ENCODE peak calls at places on chromosomes 4 and X, in five cellular contexts. Z is CD8-positive, alpha-beta T cell; A is Peyer's patch; J is right lobe of liver; Y is heart right ventricle. F is an unnamed sample. For H3K36me3, the result is how much of the 10 kb centered on the place peaks cover.

GRCh38 chr4:163810757-163811156 is 316.3 kb downstream of the TMA16 start:
- DNase-seq in A (no peak), Z (no peak), J (no peak), Y (no peak), F (no peak)

GRCh38 chr4:168900080-168900479 is 110.0 kb downstream of the CBR4 start:
- DNase-seq in Z (no peak), A (no peak), J (no peak), Y (peak), F (no peak)

GRCh38 chrX:67749536-67749935 is 205.7 kb downstream of the AR start:
- DNase-seq in Z (no peak), Y (no peak), A (no peak), J (no peak), F (no peak)

GRCh38 chrX:68827256-68827655 is 1.6 kb upstream of the EFNB1 start:
- DNase-seq in Z (no peak), J (no peak), A (no peak), Y (no peak), F (peak)

GRCh38 chr4:165779950-165780670 is 92.9 kb upstream of the TLL1 start:
- DNase-seq in Y (no peak), Z (no peak), J (no peak), A (no peak), F (no peak)

GRCh38 chr4:156298230-156298629 is 344.6 kb upstream of the CTSO start:
- DNase-seq in J (no peak), Z (no peak), A (no peak), Y (no peak), F (no peak)

GRCh38 chrX:11558972-11559371 is 106.7 kb downstream of the ARHGAP6 start:
- DNase-seq in Y (no peak), Z (peak), J (no peak), A (peak), F (peak)

GRCh38 chr4:94455081-94455480 is 3.3 kb downstream of the PDLIM5 start:
- DNase-seq in Z (no peak), A (peak), J (peak), Y (peak), F (no peak)

GRCh38 chr4:102663073-102663472 is 97.7 kb downstream of the MANBA start:
- DNase-seq in J (no peak), A (no peak), Z (no peak), Y (no peak), F (no peak)

GRCh38 chrX:103376979-103377324 is 614 bp downstream of the BEX3 start:
- DNase-seq in Z (no peak), J (peak), A (no peak), Y (no peak), F (no peak)

GRCh38 chrX:77731821-77732419 is 54.1 kb downstream of the ATRX start:
- DNase-seq in J (no peak), Y (peak), Z (no peak), A (no peak), F (no peak)

GRCh38 chrX:64580605-64581004 is 185.4 kb upstream of the MTMR8 start:
- DNase-seq in Z (no peak), Y (no peak), J (no peak), A (no peak), F (no peak)

GRCh38 chr4:139606600-139607301 is 50.7 kb upstream of the SETD7 start:
- DNase-seq in A (no peak), J (no peak), Y (no peak), Z (no peak), F (no peak)

GRCh38 chr4:139761461-139761860 is 95.8 kb downstream of the MGST2 start:
- DNase-seq in A (no peak), J (no peak), Z (no peak), Y (no peak), F (no peak)

GRCh38 chr4:34250562-34250961 is 1993.8 kb downstream of the ARAP2 start:
- DNase-seq in Z (no peak), Y (no peak), J (no peak), A (no peak), F (no peak)

GRCh38 chr4:148514581-148514980 is 72.4 kb upstream of the NR3C2 start:
- DNase-seq in A (no peak), Z (no peak), Y (no peak), J (no peak), F (no peak)

GRCh38 chrX:32395878-32396277 is 815.5 kb downstream of the DMD start:
- DNase-seq in J (no peak), Z (no peak), Y (no peak), A (no peak), F (no peak)

GRCh38 chrX:50067435-50068292 is 133.1 kb downstream of the AKAP4 start:
- DNase-seq in Z (no peak), J (peak), A (peak), Y (no peak), F (peak)

GRCh38 chr4:127525585-127525984 is 107.2 kb upstream of the INTU start:
- DNase-seq in Y (no peak), A (no peak), J (no peak), Z (no peak), F (no peak)

GRCh38 chr4:176794151-176794550 is 1.4 kb upstream of the VEGFC start:
- DNase-seq in Y (no peak), J (no peak), Z (no peak), A (no peak), F (no peak)

GRCh38 chr4:17781072-17781830 is at the start of gene FAM184B:
- DNase-seq in J (no peak), Z (no peak), Y (peak), A (no peak), F (no peak)

GRCh38 chr4:183876268-183876934 is 28.7 kb upstream of the STOX2 start:
- DNase-seq in Y (peak), Z (no peak), J (peak), A (peak), F (peak)

GRCh38 chr4:2689825-2690700 is 66.1 kb downstream of the TNIP2 start:
- DNase-seq in Z (no peak), A (peak), Y (no peak), J (no peak), F (no peak)
- H3K36me3 ChIP-seq in Z (half or more), A (under half), Y (half or more), J (half or more), F (under half)

DNA sequence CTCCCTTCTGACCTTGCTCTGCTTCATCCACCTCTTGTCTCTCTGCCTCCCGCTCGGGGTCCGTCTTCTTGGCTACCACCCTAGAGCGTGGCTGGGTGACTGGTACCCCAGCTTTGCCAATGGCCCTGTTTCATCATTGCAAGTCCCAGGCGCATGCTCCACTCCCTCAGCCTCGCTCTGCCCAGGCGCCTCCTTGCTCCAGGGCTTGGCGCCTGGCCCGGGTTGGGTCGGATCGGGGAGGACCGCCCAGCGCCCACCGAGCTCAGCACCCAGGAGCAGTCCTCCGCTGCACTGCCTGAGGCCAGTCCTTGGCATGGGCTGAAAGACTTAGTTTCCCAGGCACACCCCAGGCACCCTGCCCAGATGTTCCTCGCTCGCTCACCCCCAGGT is 577 bp downstream of the BGN start:
- DNase-seq in A (no peak), J (no peak), Y (peak), Z (no peak), F (no peak)
- H3K27ac ChIP-seq in A (no peak), J (no peak), Y (peak), Z (no peak), F (no peak)

DNA sequence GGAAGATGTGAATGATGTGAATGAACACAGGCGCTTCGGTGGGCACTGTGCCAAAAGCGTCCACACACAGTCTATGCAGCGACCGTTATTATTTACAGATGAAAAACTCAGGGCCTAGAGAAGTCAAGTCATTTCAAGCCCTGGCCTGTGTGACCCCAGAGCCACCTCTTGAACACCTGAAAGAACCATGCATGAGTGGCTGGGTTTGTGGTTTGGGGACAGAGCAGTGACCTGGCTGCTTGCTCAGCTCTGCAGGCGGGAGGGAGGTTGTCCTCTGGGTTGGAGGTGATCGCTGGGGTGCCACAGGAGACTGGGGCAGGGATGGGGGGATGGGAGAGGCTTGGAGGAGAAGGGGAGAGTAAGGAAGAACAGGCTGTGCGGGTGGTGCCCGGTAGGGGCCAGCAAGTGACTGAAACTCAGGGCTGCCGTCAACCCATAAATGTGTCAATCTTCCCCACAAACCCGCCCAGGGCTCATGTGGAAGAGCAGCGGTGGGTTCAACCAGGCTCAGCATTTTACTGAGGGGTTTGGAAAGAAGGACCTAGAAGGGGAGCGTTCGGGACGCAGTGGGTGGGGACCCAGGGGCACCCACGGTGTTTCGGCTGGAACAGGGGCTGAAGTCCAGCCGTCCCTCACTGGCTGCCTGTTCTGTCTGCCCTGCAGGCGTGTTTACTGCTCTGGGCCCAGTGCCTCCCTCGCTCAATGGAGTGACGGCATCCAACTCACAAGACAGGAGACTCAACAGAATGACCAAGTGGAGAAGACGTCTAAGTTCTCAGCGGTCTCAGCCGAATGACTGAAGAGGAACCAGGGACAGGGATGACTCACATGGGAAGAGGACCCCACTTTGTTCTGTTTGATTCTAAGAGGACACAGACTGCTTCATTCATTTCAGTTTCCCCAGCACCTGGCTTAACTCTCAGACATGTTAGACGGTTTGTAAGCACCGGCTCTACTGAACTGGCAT is 167.8 kb downstream of the AFAP1 start:
- DNase-seq in Y (no peak), Z (no peak), J (no peak), A (peak), F (no peak)
- H3K36me3 ChIP-seq in Y (under half), Z (under half), J (under half), A (under half), F (under half)

GRCh38 chrX:13115457-13115856 is 71.0 kb upstream of the FAM9C start:
- DNase-seq in J (no peak), Y (no peak), Z (no peak), A (no peak), F (no peak)
- H3K27ac ChIP-seq in J (no peak), Y (no peak), Z (no peak), A (no peak), F (no peak)

DNA sequence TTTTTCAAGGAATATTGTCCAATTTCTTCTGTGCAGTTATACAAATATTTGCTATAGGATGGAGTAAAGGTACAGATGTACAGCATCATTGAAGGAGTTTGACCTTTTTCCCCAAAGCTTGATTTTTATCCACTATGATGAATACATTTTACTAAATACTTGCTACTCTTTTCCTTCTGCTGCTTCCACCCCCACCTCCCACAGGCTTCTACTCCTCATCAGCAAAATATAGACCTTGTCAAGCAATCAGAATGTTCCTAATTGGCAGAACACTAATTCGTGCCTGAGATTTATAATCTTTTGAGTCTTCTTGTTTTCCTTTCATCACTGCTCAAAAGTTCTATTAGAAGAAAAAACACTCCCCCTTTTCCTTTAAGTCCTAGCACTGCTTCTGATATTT is 3.8 kb upstream of the THAP9 start:
- DNase-seq in Z (no peak), A (no peak), J (no peak), Y (no peak), F (no peak)
- H3K36me3 ChIP-seq in Z (under half), A (under half), J (under half), Y (under half), F (under half)

DNA sequence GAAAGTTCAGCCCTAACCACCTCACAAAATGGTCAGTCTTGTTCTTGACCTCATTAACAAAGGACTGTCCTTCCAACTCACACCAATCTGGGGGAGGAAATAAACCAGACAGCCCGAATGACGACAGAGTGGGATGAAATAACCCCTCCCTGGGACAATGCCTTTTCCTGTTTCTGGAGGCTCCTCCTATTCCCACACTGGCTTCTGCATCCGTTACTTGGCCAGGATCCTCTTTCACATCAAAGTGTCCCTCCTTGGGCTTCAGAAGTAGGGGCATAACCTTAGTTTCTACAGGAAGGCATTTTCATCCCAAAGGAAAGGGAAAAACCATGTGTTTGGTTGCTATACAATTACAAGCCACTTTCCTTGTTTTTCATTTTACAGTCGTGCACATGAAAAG is 59.8 kb upstream of the RPL34 start:
- DNase-seq in A (no peak), Z (no peak), J (no peak), Y (no peak), F (no peak)
- H3K27ac ChIP-seq in A (no peak), Z (no peak), J (no peak), Y (peak), F (no peak)

GRCh38 chr4:62292911-62293310 is 1092.8 kb downstream of the ADGRL3 start:
- DNase-seq in Z (no peak), J (no peak), Y (no peak), A (no peak), F (no peak)

GRCh38 chr4:62288803-62289541 is 1088.8 kb downstream of the ADGRL3 start:
- DNase-seq in J (no peak), A (no peak), Y (no peak), Z (no peak), F (no peak)
- H3K36me3 ChIP-seq in J (under half), A (under half), Y (under half), Z (under half), F (under half)

DNA sequence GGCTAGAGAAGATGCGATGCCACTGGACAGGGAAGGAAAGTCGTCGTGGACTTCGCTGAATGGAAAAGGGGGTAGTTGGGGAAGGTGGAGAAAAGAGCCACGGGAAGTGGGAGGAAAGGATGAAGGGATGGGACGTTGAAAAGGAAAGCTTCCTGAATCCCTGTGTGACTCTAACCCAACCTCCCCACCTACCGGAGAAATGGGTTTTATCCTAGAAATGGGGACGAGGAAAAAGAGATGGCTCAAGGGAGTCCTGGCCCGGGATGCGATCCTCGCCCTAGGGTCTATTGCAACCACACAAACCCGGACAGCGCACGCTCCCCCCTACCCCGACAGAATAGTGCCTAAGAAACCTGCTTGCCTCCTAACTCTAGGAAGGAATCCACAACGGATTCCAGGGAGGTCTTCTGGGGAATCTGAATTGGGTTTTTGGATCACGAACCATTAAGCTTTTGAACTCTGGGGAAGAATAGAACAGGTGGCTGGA is 738 bp upstream of the TSPAN5 start:
- DNase-seq in A (no peak), Z (no peak), J (no peak), Y (no peak), F (no peak)
- H3K27ac ChIP-seq in A (peak), Z (no peak), J (no peak), Y (peak), F (peak)

GRCh38 chrX:122272011-122272410 is 912.1 kb upstream of the GRIA3 start:
- DNase-seq in J (no peak), Z (no peak), Y (no peak), A (no peak), F (no peak)
- H3K36me3 ChIP-seq in J (under half), Z (under half), Y (under half), A (under half), F (under half)

F was measured in lung.